ENCODE peak calls at places on chromosome 3, in four cellular contexts. One of them, this sample, is unnamed.

GRCh38 chr3:17090271-17090992 is 205.7 kb downstream of the PLCL2 start:
- DNase-seq in K562: no peak
- DNase-seq in HepG2: no peak
- DNase-seq in WTC11: no peak
- DNase-seq in this sample: no peak

GRCh38 chr3:149732234-149732633 is 20.1 kb downstream of the COMMD2 start:
- DNase-seq in WTC11: no peak
- DNase-seq in K562: no peak
- DNase-seq in HepG2: no peak
- DNase-seq in this sample: no peak

GRCh38 chr3:132245547-132245946 is 71.7 kb upstream of the ACP3 start:
- DNase-seq in WTC11: no peak
- DNase-seq in K562: no peak
- DNase-seq in HepG2: no peak
- DNase-seq in this sample: no peak

GRCh38 chr3:169285057-169285990 is 378.2 kb downstream of the MECOM start:
- DNase-seq in K562: no peak
- DNase-seq in HepG2: no peak
- DNase-seq in WTC11: no peak
- DNase-seq in this sample: no peak

GRCh38 chr3:9947025-9947995 is 4.9 kb downstream of the PRRT3 start:
- DNase-seq in HepG2: peak; percentile 76
- DNase-seq in WTC11: peak; percentile 74
- DNase-seq in K562: no peak
- DNase-seq in this sample: no peak

GRCh38 chr3:130700541-130700940 is 46.1 kb downstream of the PIK3R4 start:
- DNase-seq in WTC11: no peak
- DNase-seq in HepG2: no peak
- DNase-seq in K562: no peak
- DNase-seq in this sample: no peak

GRCh38 chr3:57646723-57647122 is 46.2 kb downstream of the DENND6A start:
- DNase-seq in HepG2: no peak
- DNase-seq in WTC11: no peak
- DNase-seq in K562: no peak
- DNase-seq in this sample: no peak

GRCh38 chr3:141680620-141681389 is 57.3 kb upstream of the RNF7 start:
- DNase-seq in K562: peak; percentile 30
- DNase-seq in HepG2: no peak
- DNase-seq in WTC11: peak; percentile 29
- DNase-seq in this sample: no peak

GRCh38 chr3:127754411-127755304 is 67.7 kb downstream of the MGLL start:
- DNase-seq in HepG2: no peak
- DNase-seq in WTC11: no peak
- DNase-seq in K562: no peak
- DNase-seq in this sample: no peak

GRCh38 chr3:150107429-150108175 is 136.9 kb upstream of the PFN2 start:
- DNase-seq in WTC11: no peak
- DNase-seq in HepG2: no peak
- DNase-seq in K562: no peak
- DNase-seq in this sample: no peak

GRCh38 chr3:186453531-186453930 is 90.6 kb downstream of the CRYGS start:
- DNase-seq in K562: no peak
- DNase-seq in WTC11: no peak
- DNase-seq in HepG2: no peak
- DNase-seq in this sample: no peak

GRCh38 chr3:181687738-181688137 is 24.0 kb upstream of the SOX2 start:
- DNase-seq in HepG2: no peak
- DNase-seq in WTC11: no peak
- DNase-seq in K562: no peak
- DNase-seq in this sample: no peak

GRCh38 chr3:181690769-181691168 is 21.0 kb upstream of the SOX2 start:
- DNase-seq in HepG2: no peak
- DNase-seq in WTC11: no peak
- DNase-seq in K562: no peak
- DNase-seq in this sample: no peak

GRCh38 chr3:181689546-181689945 is 22.2 kb upstream of the SOX2 start:
- DNase-seq in HepG2: no peak
- DNase-seq in K562: no peak
- DNase-seq in WTC11: no peak
- DNase-seq in this sample: no peak

GRCh38 chr3:181683563-181683962 is 28.2 kb upstream of the SOX2 start:
- DNase-seq in WTC11: no peak
- DNase-seq in HepG2: no peak
- DNase-seq in K562: no peak
- DNase-seq in this sample: no peak

DNA sequence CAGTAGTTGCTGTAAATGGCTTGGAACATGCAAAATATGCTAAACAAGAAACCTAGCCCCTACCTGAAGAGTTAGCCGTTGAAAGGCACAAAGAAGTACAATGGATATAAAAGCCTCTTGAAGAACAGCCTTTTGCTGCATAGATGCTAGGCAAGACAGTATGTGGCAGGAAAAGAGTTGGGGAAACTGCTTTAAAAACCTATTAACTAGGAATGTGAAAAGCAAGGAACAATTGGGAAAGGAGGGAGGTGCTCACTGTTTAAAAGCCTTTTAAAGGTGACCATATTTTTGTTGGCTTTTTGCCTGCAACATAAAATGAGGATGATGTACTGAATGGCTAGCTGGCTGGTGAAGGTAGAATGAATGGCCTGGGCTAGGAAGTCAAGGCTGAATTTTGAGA is 24.5 kb upstream of the SOX2 start:
- DNase-seq in K562: no peak
- DNase-seq in HepG2: no peak
- DNase-seq in WTC11: no peak
- DNase-seq in this sample: no peak
- TF ChIP-seq ELF4 in K562: no peak
- TF ChIP-seq ELF4 in HepG2: no peak
- TF ChIP-seq ELF4 in WTC11: no peak
- TF ChIP-seq ELF4 in this sample: no peak

DNA sequence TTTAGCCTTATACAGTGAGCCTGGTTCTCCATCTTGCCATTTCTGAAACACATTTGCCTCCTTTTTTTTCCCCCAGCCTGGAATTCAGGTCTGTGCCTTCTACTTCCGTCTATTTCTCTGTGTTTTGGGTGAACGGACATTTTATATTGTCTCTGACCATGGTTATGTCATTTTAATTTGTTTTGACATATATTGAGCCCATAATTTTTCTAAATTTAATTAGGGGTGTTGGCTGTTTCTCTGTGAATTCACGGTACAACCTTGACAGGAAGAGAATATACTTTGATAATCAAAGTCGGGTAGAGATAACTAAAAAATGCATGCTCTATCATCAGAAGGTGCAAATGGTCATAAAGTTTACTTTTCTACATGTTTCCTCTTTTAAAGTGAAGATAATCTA is 361.4 kb downstream of the VGLL3 start:
- DNase-seq in WTC11: no peak
- DNase-seq in HepG2: no peak
- DNase-seq in K562: no peak
- DNase-seq in this sample: no peak
- TF ChIP-seq ELF4 in WTC11: no peak
- TF ChIP-seq ELF4 in HepG2: no peak
- TF ChIP-seq ELF4 in K562: no peak
- TF ChIP-seq ELF4 in this sample: no peak

GRCh38 chr3:193982258-193982659 is 153.7 kb upstream of the HES1 start:
- DNase-seq in HepG2: no peak
- DNase-seq in K562: no peak
- DNase-seq in WTC11: no peak
- DNase-seq in this sample: no peak
- TF ChIP-seq ELF4 in HepG2: no peak
- TF ChIP-seq ELF4 in K562: no peak
- TF ChIP-seq ELF4 in WTC11: no peak
- TF ChIP-seq ELF4 in this sample: no peak

GRCh38 chr3:160403796-160404510 is 4.5 kb downstream of the SMC4 start:
- DNase-seq in K562: no peak
- DNase-seq in WTC11: no peak
- DNase-seq in HepG2: no peak
- DNase-seq in this sample: no peak
- TF ChIP-seq ELF4 in K562: no peak
- TF ChIP-seq ELF4 in WTC11: no peak
- TF ChIP-seq ELF4 in HepG2: no peak
- TF ChIP-seq ELF4 in this sample: no peak

GRCh38 chr3:138812806-138813205 is 21.9 kb downstream of the PIK3CB start:
- DNase-seq in WTC11: no peak
- DNase-seq in HepG2: no peak
- DNase-seq in K562: no peak
- DNase-seq in this sample: no peak

GRCh38 chr3:138809506-138810266 is 25.0 kb downstream of the PIK3CB start:
- DNase-seq in HepG2: no peak
- DNase-seq in K562: no peak
- DNase-seq in WTC11: no peak
- DNase-seq in this sample: no peak
- TF ChIP-seq ELF4 in HepG2: no peak
- TF ChIP-seq ELF4 in K562: no peak
- TF ChIP-seq ELF4 in WTC11: no peak
- TF ChIP-seq ELF4 in this sample: no peak

DNA sequence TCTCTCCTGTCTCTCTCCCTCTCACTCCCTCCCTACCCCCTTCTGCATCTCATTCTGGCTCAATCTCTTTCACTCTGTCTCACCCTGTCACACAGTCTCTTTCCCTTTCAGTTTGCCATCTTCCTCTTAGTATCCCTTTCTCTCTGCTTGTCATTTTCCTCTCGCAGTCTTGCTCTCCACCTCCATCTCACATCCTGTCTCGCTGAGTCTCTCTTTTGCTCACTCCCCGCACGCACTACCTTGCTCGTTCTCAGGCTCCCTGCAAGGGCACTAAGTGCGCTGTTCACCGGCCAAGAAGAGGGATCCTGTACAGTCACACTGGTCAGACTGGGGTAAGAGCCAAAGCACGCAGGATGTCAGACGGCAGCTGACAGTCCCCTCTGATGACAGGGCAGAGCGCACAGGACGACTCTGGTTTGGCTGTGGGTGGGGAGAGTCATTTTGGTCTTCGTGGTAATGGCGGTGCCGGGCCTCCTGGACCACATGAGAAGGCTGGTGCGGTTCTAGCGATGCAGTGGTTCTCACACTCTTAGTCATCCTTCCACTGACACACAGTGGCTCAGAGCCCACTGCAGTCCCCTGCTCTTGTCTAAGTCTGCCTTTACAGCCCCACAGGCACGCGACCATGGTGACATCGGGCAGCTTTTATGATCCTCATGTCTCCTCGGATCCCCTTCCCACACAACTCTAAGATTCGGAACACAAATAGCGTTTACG is 356.8 kb downstream of the FOXP1 start:
- DNase-seq in K562: peak; percentile 15
- DNase-seq in HepG2: no peak
- DNase-seq in WTC11: no peak
- DNase-seq in this sample: no peak
- TF ChIP-seq ELF4 in K562: no peak
- TF ChIP-seq ELF4 in HepG2: no peak
- TF ChIP-seq ELF4 in WTC11: no peak
- TF ChIP-seq ELF4 in this sample: no peak

GRCh38 chr3:172159376-172159775 is 120.0 kb downstream of the FNDC3B start:
- DNase-seq in K562: no peak
- DNase-seq in WTC11: no peak
- DNase-seq in HepG2: no peak
- DNase-seq in this sample: no peak

GRCh38 chr3:172158741-172159140 is 119.4 kb downstream of the FNDC3B start:
- DNase-seq in K562: no peak
- DNase-seq in HepG2: no peak
- DNase-seq in WTC11: no peak
- DNase-seq in this sample: no peak

GRCh38 chr3:172161390-172161789 is 122.0 kb downstream of the FNDC3B start:
- DNase-seq in WTC11: no peak
- DNase-seq in K562: no peak
- DNase-seq in HepG2: no peak
- DNase-seq in this sample: no peak

GRCh38 chr3:172161959-172162358 is 122.6 kb downstream of the FNDC3B start:
- DNase-seq in K562: no peak
- DNase-seq in WTC11: no peak
- DNase-seq in HepG2: no peak
- DNase-seq in this sample: no peak

DNA sequence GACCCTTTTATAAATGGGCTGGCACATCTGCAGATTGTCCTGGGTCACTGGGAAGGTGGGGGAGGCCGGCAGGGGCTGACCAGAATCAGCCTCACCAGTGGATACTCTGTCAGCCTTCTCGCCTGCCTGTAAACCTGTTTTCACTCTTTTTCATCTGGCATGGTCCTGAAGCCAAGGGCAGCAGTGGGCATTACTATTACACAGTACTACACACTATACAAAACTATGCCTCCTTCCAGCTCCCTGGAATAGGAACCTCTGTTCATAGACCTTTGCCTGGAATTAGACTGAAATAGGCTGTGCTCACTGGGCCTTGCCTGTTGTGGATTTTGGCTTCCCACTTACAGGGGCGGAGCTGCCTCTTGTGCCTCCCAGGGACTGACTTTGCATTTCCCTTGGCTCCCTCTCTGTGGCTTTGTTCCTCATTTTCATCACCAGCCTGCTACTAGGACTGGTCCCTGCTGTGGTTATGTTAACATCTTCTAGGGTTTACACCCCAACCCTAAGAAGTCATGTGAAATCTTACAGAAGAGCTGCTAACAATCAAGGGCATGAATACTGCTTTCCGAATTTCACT is 120.7 kb downstream of the FNDC3B start:
- DNase-seq in WTC11: no peak
- DNase-seq in HepG2: no peak
- DNase-seq in K562: no peak
- DNase-seq in this sample: no peak
- TF ChIP-seq ELF4 in WTC11: no peak
- TF ChIP-seq ELF4 in HepG2: no peak
- TF ChIP-seq ELF4 in K562: no peak
- TF ChIP-seq ELF4 in this sample: no peak